ENCODE peak calls at places on chromosomes 13 and 19, in ten cellular contexts. N is left ventricle myocardium inferior, V is lower lobe of right lung, P is aorta, H is ascending aorta, Q is endodermal cell, Y is tibial nerve, S is IMR-90, X is pancreas, L is uterus. C is an unnamed sample. For H3K27me3 and H3K36me3, the result is how much of the 10 kb centered on the place peaks cover.

GRCh38 chr13:48412100-48412556 is 785 bp downstream of the LPAR6 start:
- DNase-seq in Q (no peak), P (no peak), V (no peak), L (no peak), N (no peak), H (no peak), X (no peak), Y (no peak), S (peak), C (no peak)

GRCh38 chr13:80840313-80840976 is 499.5 kb upstream of the SPRY2 start:
- DNase-seq in Q (no peak), Y (peak), N (no peak), X (no peak), S (no peak), L (peak), H (no peak), P (no peak), V (no peak), C (no peak)

GRCh38 chr19:1568320-1569019 is at the start of gene MEX3D:
- DNase-seq in H (peak), Y (peak), P (peak), L (peak), Q (peak), V (peak), N (peak), X (peak), S (peak), C (peak)

GRCh38 chr13:36133950-36134349 is 2.8 kb upstream of the DCLK1 start:
- DNase-seq in S (no peak), V (no peak), X (no peak), N (no peak), Q (no peak), L (no peak), Y (no peak), H (no peak), P (no peak), C (no peak)

GRCh38 chr13:97307882-97308624 is 85.9 kb downstream of the MBNL2 start:
- DNase-seq in H (no peak), L (no peak), Q (no peak), X (peak), N (peak), P (no peak), V (no peak), S (peak), Y (no peak), C (no peak)

GRCh38 chr13:36297600-36298338 is at the start of gene CCDC169:
- DNase-seq in Q (peak), V (peak), Y (peak), N (peak), X (peak), L (peak), S (peak), H (peak), P (peak), C (peak)

GRCh38 chr19:15683411-15683810 is 10.5 kb downstream of the CYP4F12 start:
- DNase-seq in N (no peak), X (no peak), L (no peak), H (no peak), Y (no peak), P (no peak), V (no peak), Q (no peak), S (no peak), C (no peak)

GRCh38 chr19:8004723-8005513 is 523 bp downstream of the ELAVL1 start:
- DNase-seq in Q (no peak), H (no peak), N (no peak), L (no peak), S (peak), P (no peak), V (no peak), X (no peak), Y (no peak), C (peak)

GRCh38 chr13:113532156-113532806 is 41.8 kb upstream of the DCUN1D2 start:
- DNase-seq in S (peak), L (no peak), P (peak), Q (no peak), N (peak), H (peak), X (no peak), Y (no peak), V (peak), C (peak)

GRCh38 chr19:47157455-47158321 is 27.1 kb downstream of the SAE1 start:
- DNase-seq in N (peak), X (no peak), Q (peak), P (no peak), Y (peak), S (peak), H (peak), V (no peak), L (peak), C (peak)

GRCh38 chr13:112720251-112720650 is 30.4 kb downstream of the ATP11A start:
- DNase-seq in S (no peak), N (no peak), L (no peak), Q (no peak), X (no peak), H (no peak), Y (no peak), P (no peak), V (no peak), C (peak)

GRCh38 chr19:11481777-11482383 is 1.0 kb upstream of the ELAVL3 start:
- DNase-seq in P (peak), N (peak), H (peak), X (peak), L (peak), S (peak), Y (peak), V (peak), Q (peak), C (peak)

GRCh38 chr19:39336483-39336882 is 640 bp upstream of the GMFG start:
- DNase-seq in H (no peak), N (no peak), Y (no peak), V (no peak), Q (no peak), S (no peak), P (no peak), X (no peak), L (no peak), C (no peak)

GRCh38 chr13:109362606-109363005 is 423.8 kb downstream of the IRS2 start:
- DNase-seq in V (no peak), X (no peak), S (no peak), P (no peak), N (no peak), H (no peak), L (no peak), Q (no peak), Y (no peak), C (no peak)

GRCh38 chr13:76398426-76398825 is 487.8 kb downstream of the KCTD12 start:
- DNase-seq in P (no peak), S (peak), L (no peak), Q (no peak), V (no peak), H (no peak), N (no peak), X (no peak), Y (no peak), C (no peak)

GRCh38 chr19:6744381-6745288 is 5.2 kb downstream of the TRIP10 start:
- DNase-seq in N (peak), V (peak), X (peak), Q (no peak), Y (peak), L (peak), H (peak), P (peak), S (peak), C (peak)

DNA sequence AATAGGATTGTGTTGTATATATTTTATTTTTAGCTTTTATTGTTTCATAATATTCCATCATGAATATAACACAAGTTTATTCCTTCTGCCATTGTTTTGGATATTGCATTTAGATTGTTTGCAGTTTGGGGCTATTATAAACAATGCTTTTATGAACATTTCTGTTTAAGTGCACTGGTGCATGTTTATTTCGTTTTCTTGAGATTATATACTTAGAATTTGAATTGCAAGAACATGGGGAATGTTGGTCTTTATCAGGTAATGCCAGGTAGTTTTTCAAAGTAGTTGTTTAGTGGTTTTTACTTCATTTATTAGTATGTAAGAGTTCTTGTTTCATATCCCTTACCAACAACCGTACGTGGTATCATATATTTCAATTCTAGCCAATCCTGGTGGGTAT is 4.3 kb downstream of the LSM14A start:
- DNase-seq in N (no peak), Y (no peak), X (no peak), L (no peak), S (no peak), V (no peak), P (no peak), Q (no peak), H (no peak), C (no peak)
- H3K4me3 ChIP-seq in N (peak), Y (no peak), X (no peak), L (no peak), S (no peak), V (no peak), P (no peak), Q (peak), H (peak), C (no peak)

GRCh38 chr19:35860436-35860817 is 3.7 kb downstream of the KIRREL2 start:
- DNase-seq in V (no peak), Q (peak), X (no peak), P (no peak), L (no peak), S (no peak), H (no peak), N (no peak), Y (no peak), C (peak)
- H3K27me3 ChIP-seq in V (half or more), Q (half or more), X (under half), P (under half), L (under half), S (half or more), H (under half), N (half or more), Y (under half), C (half or more)

DNA sequence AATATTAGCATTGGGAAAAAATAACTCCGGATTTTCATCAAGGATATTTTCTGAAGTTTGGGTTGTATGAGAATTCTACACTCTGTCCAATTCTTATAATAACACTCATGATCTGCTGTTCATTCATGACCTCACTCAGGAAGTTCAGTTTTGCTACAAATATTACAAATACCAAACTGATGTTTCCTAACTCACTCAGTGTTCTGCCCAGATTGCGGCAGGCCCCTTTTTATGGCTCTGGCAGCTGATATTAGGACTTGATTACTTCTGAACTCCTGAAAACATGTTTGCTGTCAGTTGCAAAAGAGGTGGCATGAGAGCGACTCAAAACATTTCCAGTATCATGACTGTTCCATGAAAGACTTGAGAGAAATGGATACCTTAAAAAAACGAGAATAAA is 188.0 kb downstream of the RGCC start:
- DNase-seq in V (peak), Q (no peak), X (no peak), P (no peak), H (peak), N (no peak), Y (peak), L (peak), S (peak), C (no peak)
- H3K36me3 ChIP-seq in V (under half), Q (under half), X (under half), P (under half), H (under half), N (under half), Y (under half), L (under half), S (under half), C (under half)

DNA sequence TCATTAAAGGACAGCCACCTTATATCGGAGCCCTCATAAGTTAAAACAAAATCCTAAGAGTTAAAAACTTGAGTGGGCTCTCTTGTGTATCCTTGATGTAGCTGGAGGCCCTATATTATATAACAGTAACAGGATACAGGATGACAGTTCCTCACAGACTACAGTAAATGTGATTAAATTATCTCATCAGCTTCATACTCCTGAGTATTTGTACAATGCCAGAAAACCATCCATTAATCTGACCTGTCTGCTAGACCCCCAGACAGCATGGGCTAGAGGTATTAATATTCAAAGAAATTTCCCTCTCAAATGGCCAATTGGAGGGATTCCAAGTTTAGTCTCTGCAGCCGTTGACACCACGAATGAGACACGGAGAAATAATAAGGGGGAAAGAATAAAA is 155.7 kb upstream of the KLF12 start:
- DNase-seq in V (no peak), S (no peak), Y (no peak), H (no peak), L (no peak), Q (no peak), P (no peak), N (no peak), X (no peak), C (no peak)
- H3K4me3 ChIP-seq in V (no peak), S (no peak), Y (no peak), H (no peak), L (no peak), Q (no peak), P (no peak), N (peak), X (no peak), C (no peak)

GRCh38 chr19:54218259-54218658 is 4.5 kb downstream of the LILRB3 start:
- DNase-seq in Y (no peak), Q (no peak), S (no peak), V (no peak), H (no peak), N (no peak), X (no peak), P (no peak), L (no peak), C (no peak)

GRCh38 chr19:54216869-54217268 is 5.9 kb downstream of the LILRB3 start:
- DNase-seq in N (no peak), Q (no peak), V (no peak), Y (no peak), X (no peak), S (no peak), L (no peak), H (no peak), P (peak), C (no peak)

GRCh38 chr19:54218960-54219661 is 3.7 kb downstream of the LILRB3 start:
- DNase-seq in S (no peak), Y (no peak), P (peak), V (no peak), L (no peak), H (no peak), Q (no peak), N (no peak), X (no peak), C (no peak)
- H3K27me3 ChIP-seq in S (under half), Y (under half), P (under half), V (under half), L (under half), H (under half), Q (under half), N (under half), X (under half), C (under half)

GRCh38 chr13:26384587-26384986 is 130.7 kb downstream of the CDK8 start:
- DNase-seq in V (no peak), Y (no peak), X (no peak), H (no peak), P (no peak), L (no peak), N (no peak), Q (no peak), S (no peak), C (no peak)
- H3K36me3 ChIP-seq in V (under half), Y (under half), X (under half), H (under half), P (under half), L (under half), N (under half), Q (under half), S (under half), C (under half)

GRCh38 chr19:12965812-12966135 is 3.6 kb upstream of the DAND5 start:
- DNase-seq in X (no peak), S (no peak), L (no peak), N (no peak), Y (no peak), Q (no peak), H (no peak), V (no peak), P (no peak), C (no peak)
- H3K4me3 ChIP-seq in X (peak), S (no peak), L (no peak), N (peak), Y (peak), Q (no peak), H (peak), V (peak), P (no peak), C (no peak)

GRCh38 chr19:30117636-30118145 is 175.7 kb downstream of the URI1 start:
- DNase-seq in P (peak), H (no peak), L (no peak), V (no peak), N (no peak), X (no peak), Q (no peak), S (no peak), Y (no peak), C (no peak)
- H3K27me3 ChIP-seq in P (under half), H (under half), L (under half), V (under half), N (half or more), X (under half), Q (under half), S (under half), Y (under half), C (under half)

DNA sequence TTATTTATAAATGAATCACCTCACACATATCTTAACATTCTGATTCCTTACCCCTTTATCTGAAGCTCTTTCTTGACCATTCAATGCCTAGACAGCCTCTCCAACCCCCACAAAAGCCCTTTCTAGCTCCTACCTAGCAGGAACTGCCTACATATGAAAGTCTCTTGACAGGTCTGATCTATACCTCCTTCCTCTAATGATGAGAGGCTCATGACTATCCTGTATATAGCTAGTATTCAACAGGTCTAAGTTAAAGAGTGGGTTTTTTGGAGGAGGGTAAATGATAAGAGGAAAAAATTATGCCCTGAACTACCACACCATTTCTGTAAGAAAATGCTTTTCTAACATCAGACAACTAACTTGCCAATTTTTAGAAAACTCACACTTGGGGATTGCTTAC is 47.0 kb downstream of the RBM26 start:
- DNase-seq in X (no peak), V (no peak), Q (no peak), H (no peak), L (no peak), N (no peak), P (no peak), S (no peak), Y (no peak), C (no peak)
- H3K36me3 ChIP-seq in X (under half), V (half or more), Q (half or more), H (half or more), L (under half), N (half or more), P (under half), S (under half), Y (under half), C (under half)

C was measured in H7.